ENCODE peak calls at places on chromosomes 4 and X, in six cellular contexts. One of them, this sample, is unnamed.

GRCh38 chr4:24731448-24731847 is 63.9 kb upstream of the SOD3 start:
- DNase-seq in spleen: no peak
- DNase-seq in stimulated activated CD8-positive, alpha-beta memory T cell treated with anti-CD3 and anti-CD28 coated beads, Interleukin-7, amount 100 ng/mL, for 4 hours: no peak
- DNase-seq in mucosa of descending colon: no peak
- DNase-seq in stimulated activated CD4-positive, alpha-beta T cell treated with anti-CD3 and anti-CD28 coated beads, Interleukin-15, amount 100 ng/mL, for 1 hour: no peak
- DNase-seq in MM.1S: no peak
- DNase-seq in this sample: no peak

GRCh38 chr4:186979966-186980745 is 256.5 kb upstream of the FAT1 start:
- DNase-seq in MM.1S: no peak
- DNase-seq in spleen: no peak
- DNase-seq in stimulated activated CD4-positive, alpha-beta T cell treated with anti-CD3 and anti-CD28 coated beads, Interleukin-15, amount 100 ng/mL, for 1 hour: no peak
- DNase-seq in mucosa of descending colon: no peak
- DNase-seq in stimulated activated CD8-positive, alpha-beta memory T cell treated with anti-CD3 and anti-CD28 coated beads, Interleukin-7, amount 100 ng/mL, for 4 hours: no peak
- DNase-seq in this sample: no peak

GRCh38 chrX:109270580-109271484 is 211.1 kb downstream of the GUCY2F start:
- DNase-seq in stimulated activated CD4-positive, alpha-beta T cell treated with anti-CD3 and anti-CD28 coated beads, Interleukin-15, amount 100 ng/mL, for 1 hour: no peak
- DNase-seq in mucosa of descending colon: no peak
- DNase-seq in MM.1S: peak
- DNase-seq in stimulated activated CD8-positive, alpha-beta memory T cell treated with anti-CD3 and anti-CD28 coated beads, Interleukin-7, amount 100 ng/mL, for 4 hours: no peak
- DNase-seq in spleen: no peak
- DNase-seq in this sample: no peak

GRCh38 chr4:70801265-70801809 is 38.4 kb downstream of the GRSF1 start:
- DNase-seq in spleen: no peak
- DNase-seq in MM.1S: no peak
- DNase-seq in stimulated activated CD8-positive, alpha-beta memory T cell treated with anti-CD3 and anti-CD28 coated beads, Interleukin-7, amount 100 ng/mL, for 4 hours: no peak
- DNase-seq in mucosa of descending colon: no peak
- DNase-seq in stimulated activated CD4-positive, alpha-beta T cell treated with anti-CD3 and anti-CD28 coated beads, Interleukin-15, amount 100 ng/mL, for 1 hour: no peak
- DNase-seq in this sample: no peak

GRCh38 chr4:628821-629635 is 3.7 kb downstream of the PDE6B start:
- DNase-seq in stimulated activated CD4-positive, alpha-beta T cell treated with anti-CD3 and anti-CD28 coated beads, Interleukin-15, amount 100 ng/mL, for 1 hour: no peak
- DNase-seq in stimulated activated CD8-positive, alpha-beta memory T cell treated with anti-CD3 and anti-CD28 coated beads, Interleukin-7, amount 100 ng/mL, for 4 hours: no peak
- DNase-seq in mucosa of descending colon: no peak
- DNase-seq in MM.1S: no peak
- DNase-seq in spleen: peak
- DNase-seq in this sample: no peak

GRCh38 chrX:118520206-118520857 is 24.7 kb downstream of the DOCK11 start:
- DNase-seq in stimulated activated CD4-positive, alpha-beta T cell treated with anti-CD3 and anti-CD28 coated beads, Interleukin-15, amount 100 ng/mL, for 1 hour: no peak
- DNase-seq in mucosa of descending colon: no peak
- DNase-seq in spleen: no peak
- DNase-seq in MM.1S: no peak
- DNase-seq in stimulated activated CD8-positive, alpha-beta memory T cell treated with anti-CD3 and anti-CD28 coated beads, Interleukin-7, amount 100 ng/mL, for 4 hours: no peak
- DNase-seq in this sample: no peak

GRCh38 chr4:1628892-1629703 is 55.0 kb downstream of the FAM53A start:
- DNase-seq in stimulated activated CD8-positive, alpha-beta memory T cell treated with anti-CD3 and anti-CD28 coated beads, Interleukin-7, amount 100 ng/mL, for 4 hours: peak
- DNase-seq in mucosa of descending colon: peak
- DNase-seq in stimulated activated CD4-positive, alpha-beta T cell treated with anti-CD3 and anti-CD28 coated beads, Interleukin-15, amount 100 ng/mL, for 1 hour: peak
- DNase-seq in spleen: peak
- DNase-seq in MM.1S: peak
- DNase-seq in this sample: peak

GRCh38 chr4:109389367-109390118 is 44.1 kb upstream of the SEC24B start:
- DNase-seq in MM.1S: peak
- DNase-seq in stimulated activated CD4-positive, alpha-beta T cell treated with anti-CD3 and anti-CD28 coated beads, Interleukin-15, amount 100 ng/mL, for 1 hour: no peak
- DNase-seq in mucosa of descending colon: no peak
- DNase-seq in spleen: no peak
- DNase-seq in stimulated activated CD8-positive, alpha-beta memory T cell treated with anti-CD3 and anti-CD28 coated beads, Interleukin-7, amount 100 ng/mL, for 4 hours: no peak
- DNase-seq in this sample: no peak

GRCh38 chr4:179728305-179728704 is 2286.1 kb upstream of the AGA start:
- DNase-seq in stimulated activated CD8-positive, alpha-beta memory T cell treated with anti-CD3 and anti-CD28 coated beads, Interleukin-7, amount 100 ng/mL, for 4 hours: no peak
- DNase-seq in stimulated activated CD4-positive, alpha-beta T cell treated with anti-CD3 and anti-CD28 coated beads, Interleukin-15, amount 100 ng/mL, for 1 hour: no peak
- DNase-seq in mucosa of descending colon: no peak
- DNase-seq in MM.1S: no peak
- DNase-seq in spleen: no peak
- DNase-seq in this sample: no peak